ENCODE peak calls at places on chromosomes 13 and 19, in eight cellular contexts. L, U, Y, X, O, M, B and N are unnamed samples.

GRCh38 chr13:62653371-62653770 is 1237.7 kb upstream of the PCDH20 start:
- DNase-seq in Y (no peak), X (no peak), L (no peak), B (no peak), O (no peak), M (no peak), U (no peak), N (no peak)

GRCh38 chr19:43525836-43526771 is 897 bp downstream of the ETHE1 start:
- DNase-seq in O (no peak), Y (no peak), X (peak), M (no peak), L (no peak), U (no peak), B (peak), N (no peak)

GRCh38 chr19:738509-739128 is 12.3 kb upstream of the MISP start:
- DNase-seq in O (no peak), U (no peak), M (no peak), Y (no peak), X (no peak), B (no peak), L (no peak), N (no peak)

GRCh38 chr13:52785721-52786120 is 46.1 kb upstream of the CNMD start:
- DNase-seq in B (no peak), M (no peak), O (no peak), L (no peak), U (no peak), Y (no peak), X (no peak), N (no peak)

GRCh38 chr13:27038323-27038722 is 133.3 kb downstream of the USP12 start:
- DNase-seq in L (no peak), M (no peak), X (no peak), Y (peak), U (no peak), B (no peak), O (peak), N (no peak)

GRCh38 chr19:28475525-28475924 is 737.4 kb downstream of the UQCRFS1 start:
- DNase-seq in B (no peak), M (no peak), X (no peak), O (no peak), Y (peak), U (no peak), L (no peak), N (no peak)

GRCh38 chr13:27186295-27186694 is 14.7 kb upstream of the USP12 start:
- DNase-seq in Y (no peak), B (no peak), L (no peak), U (no peak), M (no peak), O (no peak), X (no peak), N (no peak)

GRCh38 chr19:32891609-32892008 is 22.0 kb upstream of the SLC7A9 start:
- DNase-seq in L (no peak), O (no peak), X (no peak), Y (no peak), M (no peak), U (no peak), B (no peak), N (no peak)

GRCh38 chr13:114002009-114002544 is 28.2 kb upstream of the C13orf46 start:
- DNase-seq in B (no peak), Y (no peak), M (no peak), X (no peak), L (no peak), O (no peak), U (no peak), N (no peak)

DNA sequence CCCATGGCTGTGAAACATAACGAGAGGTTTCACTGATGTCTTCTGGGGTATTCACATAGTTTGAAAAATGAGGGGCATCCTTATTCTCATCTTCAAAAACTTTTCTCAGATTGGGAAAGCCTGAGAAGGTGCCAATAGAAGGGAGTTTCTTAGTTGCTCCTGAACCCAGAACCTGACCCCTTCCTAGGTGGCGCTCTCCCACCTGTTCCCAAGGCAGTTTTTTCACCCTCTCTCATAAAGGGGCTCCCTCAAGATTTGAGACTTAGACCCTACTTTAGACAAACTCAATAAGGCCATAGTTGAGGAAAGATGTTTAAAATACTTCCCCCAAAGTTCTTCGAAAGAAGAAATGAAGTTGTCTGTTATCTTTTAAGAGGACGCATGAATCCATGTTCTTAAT is 142.2 kb downstream of the FGF9 start:
- DNase-seq in U (no peak), O (no peak), L (no peak), X (no peak), M (no peak), B (no peak), Y (no peak), N (no peak)
- TF ChIP-seq CTCF in U (no peak), O (no peak), L (no peak), X (no peak), M (no peak), B (no peak), Y (no peak), N (no peak)

DNA sequence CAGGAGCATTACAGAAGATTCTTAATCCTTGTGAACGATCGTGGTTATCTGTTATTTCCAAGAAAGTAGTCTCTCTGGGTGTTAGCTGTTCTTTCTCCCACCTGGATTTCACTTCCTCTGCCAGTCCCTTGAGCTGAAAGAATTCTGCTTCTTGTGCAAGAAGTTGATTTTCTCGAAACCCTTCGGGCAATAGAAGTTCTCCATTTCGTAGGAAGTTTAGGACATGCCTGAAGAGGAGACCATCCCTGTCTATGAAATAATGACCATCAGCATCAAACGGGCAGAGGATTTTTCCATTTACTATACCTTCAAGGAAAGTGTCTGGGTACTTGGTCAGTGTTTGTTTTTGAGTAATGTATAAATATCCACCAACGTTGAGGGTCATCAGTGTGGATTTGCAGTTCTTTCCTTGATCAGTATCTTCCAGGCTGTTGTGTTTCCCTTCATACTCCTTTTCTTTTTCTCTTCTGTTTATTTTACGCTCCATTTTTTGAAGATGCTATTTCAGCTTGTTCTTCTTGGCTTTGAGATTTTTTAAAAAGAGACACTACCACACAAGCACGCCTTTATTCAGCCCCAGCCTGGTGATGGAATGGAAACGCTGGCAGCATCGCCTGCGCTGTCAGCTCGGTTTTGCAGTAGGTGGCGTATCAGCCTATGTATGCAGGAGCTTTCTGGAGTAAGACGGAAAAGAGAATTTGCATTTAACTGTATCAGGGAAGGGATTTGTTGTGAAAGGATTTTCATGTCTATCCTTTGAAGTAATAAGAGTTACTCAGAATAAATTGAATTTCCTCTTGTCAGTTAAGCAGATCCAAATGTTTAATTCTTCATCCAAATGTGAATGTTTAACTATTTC is 6.5 kb downstream of the KCTD4 start:
- DNase-seq in X (peak), Y (peak), B (peak), U (no peak), M (no peak), L (no peak), O (no peak), N (no peak)
- TF ChIP-seq CTCF in X (peak), Y (peak), B (no peak), U (peak), M (peak), L (no peak), O (peak), N (peak)

GRCh38 chr19:3699071-3699740 is 1.1 kb downstream of the PIP5K1C start:
- DNase-seq in L (no peak), Y (peak), M (no peak), O (peak), U (no peak), B (no peak), X (peak), N (no peak)
- TF ChIP-seq CTCF in L (no peak), Y (no peak), M (no peak), O (no peak), U (no peak), B (no peak), X (no peak), N (no peak)

DNA sequence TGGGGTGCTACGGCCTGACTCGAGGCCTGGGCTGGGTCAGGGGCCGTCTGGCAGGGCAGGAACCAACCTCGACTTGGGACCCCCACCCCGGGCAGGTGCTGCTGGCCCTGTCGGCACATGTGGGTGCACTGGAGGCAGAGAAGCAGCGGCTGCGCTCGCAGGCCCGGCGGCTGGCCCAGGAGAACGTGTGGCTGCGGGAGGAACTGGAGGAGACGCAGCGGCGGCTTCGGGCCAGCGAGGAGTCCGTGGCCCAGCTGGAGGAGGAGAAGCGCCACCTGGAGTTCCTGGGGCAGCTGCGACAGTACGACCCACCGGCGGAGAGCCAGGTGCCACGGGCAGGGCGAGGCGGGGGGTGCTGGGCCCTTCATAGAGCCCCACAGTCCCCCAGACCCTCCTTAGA is 5.9 kb downstream of the KLC3 start:
- DNase-seq in L (no peak), Y (no peak), M (no peak), X (no peak), B (no peak), O (no peak), U (no peak), N (no peak)
- TF ChIP-seq CTCF in L (no peak), Y (no peak), M (no peak), X (no peak), B (no peak), O (no peak), U (no peak), N (no peak)